ENCODE peak calls at places on chromosomes 13 and 19, in four cellular contexts. One of them, this sample, is unnamed.
A peak's percentile ranks its signal among the peaks of the same experiment; 100 is the strongest.

GRCh38 chr13:36872621-36873020 is 47.4 kb downstream of the SMAD9 start:
- DNase-seq in activated T-cell treated with anti-CD3 and anti-CD28 coated beads for 24 hours: no peak
- DNase-seq in T-cell: no peak
- DNase-seq in aorta: no peak
- DNase-seq in this sample: no peak

GRCh38 chr19:437027-437426 is 23.8 kb downstream of the SHC2 start:
- DNase-seq in activated T-cell treated with anti-CD3 and anti-CD28 coated beads for 24 hours: no peak
- DNase-seq in T-cell: no peak
- DNase-seq in aorta: no peak
- DNase-seq in this sample: no peak

GRCh38 chr19:55158848-55159793 is 1.6 kb upstream of the TNNI3 start:
- DNase-seq in activated T-cell treated with anti-CD3 and anti-CD28 coated beads for 24 hours: no peak
- DNase-seq in T-cell: no peak
- DNase-seq in aorta: no peak
- DNase-seq in this sample: no peak

GRCh38 chr19:46639356-46640061 is 3.5 kb upstream of the GNG8 start:
- DNase-seq in activated T-cell treated with anti-CD3 and anti-CD28 coated beads for 24 hours: no peak
- DNase-seq in T-cell: no peak
- DNase-seq in aorta: peak; percentile 87
- DNase-seq in this sample: no peak

GRCh38 chr19:14142262-14143190 is 6.1 kb upstream of the ASF1B start:
- DNase-seq in activated T-cell treated with anti-CD3 and anti-CD28 coated beads for 24 hours: no peak
- DNase-seq in T-cell: no peak
- DNase-seq in aorta: no peak
- DNase-seq in this sample: no peak

GRCh38 chr13:31200636-31200970 is 828 bp downstream of the B3GLCT start:
- DNase-seq in activated T-cell treated with anti-CD3 and anti-CD28 coated beads for 24 hours: peak; percentile 20
- DNase-seq in T-cell: peak; percentile 11
- DNase-seq in aorta: peak; percentile 88
- DNase-seq in this sample: no peak

GRCh38 chr13:46183018-46183940 is 1.3 kb upstream of the LCP1 start:
- DNase-seq in activated T-cell treated with anti-CD3 and anti-CD28 coated beads for 24 hours: no peak
- DNase-seq in T-cell: no peak
- DNase-seq in aorta: no peak
- DNase-seq in this sample: no peak

GRCh38 chr19:43633520-43633919 is 6.1 kb downstream of the CADM4 start:
- DNase-seq in activated T-cell treated with anti-CD3 and anti-CD28 coated beads for 24 hours: no peak
- DNase-seq in T-cell: no peak
- DNase-seq in aorta: no peak
- DNase-seq in this sample: no peak

GRCh38 chr13:65808061-65808460 is 1422.1 kb downstream of the PCDH9 start:
- DNase-seq in activated T-cell treated with anti-CD3 and anti-CD28 coated beads for 24 hours: no peak
- DNase-seq in T-cell: no peak
- DNase-seq in aorta: no peak
- DNase-seq in this sample: no peak

GRCh38 chr13:97757807-97758206 is 195.7 kb upstream of the IPO5 start:
- DNase-seq in activated T-cell treated with anti-CD3 and anti-CD28 coated beads for 24 hours: no peak
- DNase-seq in T-cell: no peak
- DNase-seq in aorta: no peak
- DNase-seq in this sample: no peak

GRCh38 chr19:38739440-38740251 is 4.6 kb downstream of the CAPN12 start:
- DNase-seq in activated T-cell treated with anti-CD3 and anti-CD28 coated beads for 24 hours: no peak
- DNase-seq in T-cell: no peak
- DNase-seq in aorta: no peak
- DNase-seq in this sample: no peak

GRCh38 chr19:39475748-39476147 is 4.9 kb upstream of the TIMM50 start:
- DNase-seq in activated T-cell treated with anti-CD3 and anti-CD28 coated beads for 24 hours: no peak
- DNase-seq in T-cell: no peak
- DNase-seq in aorta: no peak
- DNase-seq in this sample: no peak

GRCh38 chr19:5934779-5935472 is 20.9 kb downstream of the CAPS start:
- DNase-seq in activated T-cell treated with anti-CD3 and anti-CD28 coated beads for 24 hours: no peak
- DNase-seq in T-cell: no peak
- DNase-seq in aorta: no peak
- DNase-seq in this sample: no peak